ENCODE peak calls at places on chromosomes 16 and 17, in eight cellular contexts. One of them, this sample, is unnamed.
A peak's percentile ranks its signal among the peaks of the same experiment; 100 is the strongest.

GRCh38 chr16:30476991-30477390 is 4.4 kb downstream of the ITGAL start:
- DNase-seq in fibroblast of villous mesenchyme: no peak
- DNase-seq in T-cell: no peak
- DNase-seq in hippocampal formation: no peak
- DNase-seq in activated naive CD4-positive, alpha-beta T cell treated with anti-CD3 and anti-CD28 coated beads, Interleukin-2, amount 50 U/mL, for 16 hours: no peak
- DNase-seq in naive thymus-derived CD4-positive, alpha-beta T cell: no peak
- DNase-seq in mesendoderm: no peak
- DNase-seq in germinal center: no peak
- DNase-seq in this sample: no peak

GRCh38 chr16:31008154-31008950 is 2.1 kb downstream of the STX1B start:
- DNase-seq in T-cell: no peak
- DNase-seq in activated naive CD4-positive, alpha-beta T cell treated with anti-CD3 and anti-CD28 coated beads, Interleukin-2, amount 50 U/mL, for 16 hours: no peak
- DNase-seq in hippocampal formation: no peak
- DNase-seq in naive thymus-derived CD4-positive, alpha-beta T cell: no peak
- DNase-seq in mesendoderm: no peak
- DNase-seq in germinal center: no peak
- DNase-seq in fibroblast of villous mesenchyme: no peak
- DNase-seq in this sample: no peak

GRCh38 chr17:49459401-49459984 is 35.6 kb upstream of the NGFR start:
- DNase-seq in activated naive CD4-positive, alpha-beta T cell treated with anti-CD3 and anti-CD28 coated beads, Interleukin-2, amount 50 U/mL, for 16 hours: no peak
- DNase-seq in fibroblast of villous mesenchyme: no peak
- DNase-seq in T-cell: no peak
- DNase-seq in germinal center: no peak
- DNase-seq in hippocampal formation: no peak
- DNase-seq in naive thymus-derived CD4-positive, alpha-beta T cell: no peak
- DNase-seq in mesendoderm: peak; percentile 93
- DNase-seq in this sample: no peak

GRCh38 chr16:89324056-89325010 is 106.8 kb downstream of the ZNF778 start:
- DNase-seq in activated naive CD4-positive, alpha-beta T cell treated with anti-CD3 and anti-CD28 coated beads, Interleukin-2, amount 50 U/mL, for 16 hours: peak; percentile 70
- DNase-seq in hippocampal formation: no peak
- DNase-seq in mesendoderm: no peak
- DNase-seq in fibroblast of villous mesenchyme: no peak
- DNase-seq in T-cell: no peak
- DNase-seq in naive thymus-derived CD4-positive, alpha-beta T cell: peak; percentile 67
- DNase-seq in germinal center: no peak
- DNase-seq in this sample: no peak

GRCh38 chr16:54503436-54503835 is 216.8 kb upstream of the IRX3 start:
- DNase-seq in germinal center: no peak
- DNase-seq in activated naive CD4-positive, alpha-beta T cell treated with anti-CD3 and anti-CD28 coated beads, Interleukin-2, amount 50 U/mL, for 16 hours: no peak
- DNase-seq in fibroblast of villous mesenchyme: no peak
- DNase-seq in T-cell: no peak
- DNase-seq in naive thymus-derived CD4-positive, alpha-beta T cell: no peak
- DNase-seq in hippocampal formation: peak; percentile 37
- DNase-seq in mesendoderm: no peak
- DNase-seq in this sample: no peak

GRCh38 chr17:10631048-10631700 is 25.9 kb downstream of the MYH3 start:
- DNase-seq in mesendoderm: peak; percentile 30
- DNase-seq in T-cell: no peak
- DNase-seq in hippocampal formation: no peak
- DNase-seq in activated naive CD4-positive, alpha-beta T cell treated with anti-CD3 and anti-CD28 coated beads, Interleukin-2, amount 50 U/mL, for 16 hours: no peak
- DNase-seq in fibroblast of villous mesenchyme: peak; percentile 28
- DNase-seq in naive thymus-derived CD4-positive, alpha-beta T cell: peak; percentile 40
- DNase-seq in germinal center: peak; percentile 48
- DNase-seq in this sample: peak; percentile 62

GRCh38 chr17:42315402-42316156 is 27.3 kb downstream of the STAT5A start:
- DNase-seq in naive thymus-derived CD4-positive, alpha-beta T cell: no peak
- DNase-seq in activated naive CD4-positive, alpha-beta T cell treated with anti-CD3 and anti-CD28 coated beads, Interleukin-2, amount 50 U/mL, for 16 hours: no peak
- DNase-seq in germinal center: peak; percentile 80
- DNase-seq in fibroblast of villous mesenchyme: no peak
- DNase-seq in T-cell: peak; percentile 31
- DNase-seq in mesendoderm: no peak
- DNase-seq in hippocampal formation: no peak
- DNase-seq in this sample: no peak

GRCh38 chr17:81539571-81539900 is 11.4 kb downstream of the FSCN2 start:
- DNase-seq in germinal center: no peak
- DNase-seq in fibroblast of villous mesenchyme: no peak
- DNase-seq in naive thymus-derived CD4-positive, alpha-beta T cell: no peak
- DNase-seq in T-cell: no peak
- DNase-seq in activated naive CD4-positive, alpha-beta T cell treated with anti-CD3 and anti-CD28 coated beads, Interleukin-2, amount 50 U/mL, for 16 hours: no peak
- DNase-seq in mesendoderm: no peak
- DNase-seq in hippocampal formation: no peak
- DNase-seq in this sample: no peak

GRCh38 chr16:1048442-1049112 is 24.0 kb upstream of the SSTR5 start:
- DNase-seq in activated naive CD4-positive, alpha-beta T cell treated with anti-CD3 and anti-CD28 coated beads, Interleukin-2, amount 50 U/mL, for 16 hours: peak; percentile 34
- DNase-seq in hippocampal formation: peak; percentile 63
- DNase-seq in fibroblast of villous mesenchyme: peak; percentile 24
- DNase-seq in naive thymus-derived CD4-positive, alpha-beta T cell: no peak
- DNase-seq in T-cell: no peak
- DNase-seq in germinal center: no peak
- DNase-seq in mesendoderm: peak; percentile 83
- DNase-seq in this sample: no peak

GRCh38 chr17:50468120-50469004 is at the start of gene CHAD:
- DNase-seq in fibroblast of villous mesenchyme: no peak
- DNase-seq in hippocampal formation: no peak
- DNase-seq in germinal center: no peak
- DNase-seq in mesendoderm: no peak
- DNase-seq in activated naive CD4-positive, alpha-beta T cell treated with anti-CD3 and anti-CD28 coated beads, Interleukin-2, amount 50 U/mL, for 16 hours: no peak
- DNase-seq in T-cell: no peak
- DNase-seq in naive thymus-derived CD4-positive, alpha-beta T cell: no peak
- DNase-seq in this sample: no peak

GRCh38 chr17:41133880-41134735 is 6.2 kb downstream of the KRTAP4-6 start:
- DNase-seq in germinal center: no peak
- DNase-seq in mesendoderm: no peak
- DNase-seq in T-cell: no peak
- DNase-seq in hippocampal formation: no peak
- DNase-seq in fibroblast of villous mesenchyme: no peak
- DNase-seq in activated naive CD4-positive, alpha-beta T cell treated with anti-CD3 and anti-CD28 coated beads, Interleukin-2, amount 50 U/mL, for 16 hours: no peak
- DNase-seq in naive thymus-derived CD4-positive, alpha-beta T cell: no peak
- DNase-seq in this sample: no peak

GRCh38 chr17:34201225-34201624 is 53.9 kb upstream of the CCL2 start:
- DNase-seq in naive thymus-derived CD4-positive, alpha-beta T cell: no peak
- DNase-seq in mesendoderm: no peak
- DNase-seq in hippocampal formation: no peak
- DNase-seq in germinal center: no peak
- DNase-seq in T-cell: no peak
- DNase-seq in fibroblast of villous mesenchyme: no peak
- DNase-seq in activated naive CD4-positive, alpha-beta T cell treated with anti-CD3 and anti-CD28 coated beads, Interleukin-2, amount 50 U/mL, for 16 hours: no peak
- DNase-seq in this sample: no peak

GRCh38 chr17:34692932-34693331 is 113.5 kb downstream of the TMEM132E start:
- DNase-seq in mesendoderm: no peak
- DNase-seq in naive thymus-derived CD4-positive, alpha-beta T cell: no peak
- DNase-seq in hippocampal formation: no peak
- DNase-seq in fibroblast of villous mesenchyme: no peak
- DNase-seq in T-cell: no peak
- DNase-seq in germinal center: no peak
- DNase-seq in activated naive CD4-positive, alpha-beta T cell treated with anti-CD3 and anti-CD28 coated beads, Interleukin-2, amount 50 U/mL, for 16 hours: no peak
- DNase-seq in this sample: no peak

GRCh38 chr16:3389663-3390338 is 11.0 kb downstream of the ZSCAN32 start:
- DNase-seq in fibroblast of villous mesenchyme: no peak
- DNase-seq in mesendoderm: no peak
- DNase-seq in germinal center: no peak
- DNase-seq in naive thymus-derived CD4-positive, alpha-beta T cell: no peak
- DNase-seq in hippocampal formation: no peak
- DNase-seq in activated naive CD4-positive, alpha-beta T cell treated with anti-CD3 and anti-CD28 coated beads, Interleukin-2, amount 50 U/mL, for 16 hours: no peak
- DNase-seq in T-cell: no peak
- DNase-seq in this sample: no peak

GRCh38 chr17:52036416-52036815 is 122.1 kb downstream of the CA10 start:
- DNase-seq in mesendoderm: no peak
- DNase-seq in germinal center: no peak
- DNase-seq in hippocampal formation: no peak
- DNase-seq in fibroblast of villous mesenchyme: no peak
- DNase-seq in T-cell: no peak
- DNase-seq in activated naive CD4-positive, alpha-beta T cell treated with anti-CD3 and anti-CD28 coated beads, Interleukin-2, amount 50 U/mL, for 16 hours: no peak
- DNase-seq in naive thymus-derived CD4-positive, alpha-beta T cell: no peak
- DNase-seq in this sample: no peak

GRCh38 chr17:33142703-33143299 is 150.3 kb downstream of the ASIC2 start:
- DNase-seq in naive thymus-derived CD4-positive, alpha-beta T cell: no peak
- DNase-seq in activated naive CD4-positive, alpha-beta T cell treated with anti-CD3 and anti-CD28 coated beads, Interleukin-2, amount 50 U/mL, for 16 hours: no peak
- DNase-seq in mesendoderm: peak; percentile 58
- DNase-seq in germinal center: no peak
- DNase-seq in T-cell: no peak
- DNase-seq in fibroblast of villous mesenchyme: peak; percentile 31
- DNase-seq in hippocampal formation: no peak
- DNase-seq in this sample: peak; percentile 2

GRCh38 chr17:74757502-74757901 is 9.1 kb downstream of the NHERF1 start:
- DNase-seq in germinal center: no peak
- DNase-seq in mesendoderm: no peak
- DNase-seq in hippocampal formation: no peak
- DNase-seq in fibroblast of villous mesenchyme: no peak
- DNase-seq in activated naive CD4-positive, alpha-beta T cell treated with anti-CD3 and anti-CD28 coated beads, Interleukin-2, amount 50 U/mL, for 16 hours: no peak
- DNase-seq in naive thymus-derived CD4-positive, alpha-beta T cell: no peak
- DNase-seq in T-cell: no peak
- DNase-seq in this sample: no peak

GRCh38 chr17:5788266-5788900 is 204.1 kb upstream of the NLRP1 start:
- DNase-seq in mesendoderm: peak; percentile 81
- DNase-seq in T-cell: no peak
- DNase-seq in activated naive CD4-positive, alpha-beta T cell treated with anti-CD3 and anti-CD28 coated beads, Interleukin-2, amount 50 U/mL, for 16 hours: no peak
- DNase-seq in germinal center: no peak
- DNase-seq in fibroblast of villous mesenchyme: no peak
- DNase-seq in naive thymus-derived CD4-positive, alpha-beta T cell: no peak
- DNase-seq in hippocampal formation: no peak
- DNase-seq in this sample: no peak

GRCh38 chr17:7404737-7405412 is 978 bp upstream of the TMEM256 start:
- DNase-seq in hippocampal formation: no peak
- DNase-seq in naive thymus-derived CD4-positive, alpha-beta T cell: no peak
- DNase-seq in T-cell: peak; percentile 76
- DNase-seq in fibroblast of villous mesenchyme: peak; percentile 16
- DNase-seq in activated naive CD4-positive, alpha-beta T cell treated with anti-CD3 and anti-CD28 coated beads, Interleukin-2, amount 50 U/mL, for 16 hours: peak; percentile 78
- DNase-seq in mesendoderm: peak; percentile 76
- DNase-seq in germinal center: no peak
- DNase-seq in this sample: no peak

GRCh38 chr16:17424771-17425170 is 46.0 kb downstream of the XYLT1 start:
- DNase-seq in mesendoderm: no peak
- DNase-seq in activated naive CD4-positive, alpha-beta T cell treated with anti-CD3 and anti-CD28 coated beads, Interleukin-2, amount 50 U/mL, for 16 hours: no peak
- DNase-seq in naive thymus-derived CD4-positive, alpha-beta T cell: no peak
- DNase-seq in fibroblast of villous mesenchyme: no peak
- DNase-seq in hippocampal formation: no peak
- DNase-seq in germinal center: no peak
- DNase-seq in T-cell: no peak
- DNase-seq in this sample: no peak

GRCh38 chr17:38877130-38877851 is 7.4 kb downstream of the LASP1 start:
- DNase-seq in hippocampal formation: peak; percentile 30
- DNase-seq in mesendoderm: peak; percentile 52
- DNase-seq in activated naive CD4-positive, alpha-beta T cell treated with anti-CD3 and anti-CD28 coated beads, Interleukin-2, amount 50 U/mL, for 16 hours: peak; percentile 40
- DNase-seq in germinal center: peak; percentile 85
- DNase-seq in naive thymus-derived CD4-positive, alpha-beta T cell: no peak
- DNase-seq in T-cell: peak; percentile 40
- DNase-seq in fibroblast of villous mesenchyme: no peak
- DNase-seq in this sample: no peak

GRCh38 chr16:20613471-20613887 is 37.3 kb upstream of the ACSM2B start:
- DNase-seq in hippocampal formation: no peak
- DNase-seq in naive thymus-derived CD4-positive, alpha-beta T cell: no peak
- DNase-seq in fibroblast of villous mesenchyme: no peak
- DNase-seq in germinal center: no peak
- DNase-seq in T-cell: no peak
- DNase-seq in mesendoderm: no peak
- DNase-seq in activated naive CD4-positive, alpha-beta T cell treated with anti-CD3 and anti-CD28 coated beads, Interleukin-2, amount 50 U/mL, for 16 hours: no peak
- DNase-seq in this sample: no peak

GRCh38 chr17:8391711-8392110 is 5.9 kb downstream of the RNF222 start:
- DNase-seq in naive thymus-derived CD4-positive, alpha-beta T cell: no peak
- DNase-seq in T-cell: no peak
- DNase-seq in hippocampal formation: no peak
- DNase-seq in activated naive CD4-positive, alpha-beta T cell treated with anti-CD3 and anti-CD28 coated beads, Interleukin-2, amount 50 U/mL, for 16 hours: no peak
- DNase-seq in germinal center: no peak
- DNase-seq in fibroblast of villous mesenchyme: no peak
- DNase-seq in mesendoderm: peak; percentile 63
- DNase-seq in this sample: no peak

GRCh38 chr17:58335779-58336455 is 7.3 kb upstream of the TSPOAP1 start:
- DNase-seq in germinal center: no peak
- DNase-seq in naive thymus-derived CD4-positive, alpha-beta T cell: peak; percentile 67
- DNase-seq in hippocampal formation: no peak
- DNase-seq in mesendoderm: peak; percentile 51
- DNase-seq in fibroblast of villous mesenchyme: peak; percentile 27
- DNase-seq in activated naive CD4-positive, alpha-beta T cell treated with anti-CD3 and anti-CD28 coated beads, Interleukin-2, amount 50 U/mL, for 16 hours: peak; percentile 40
- DNase-seq in T-cell: peak; percentile 70
- DNase-seq in this sample: no peak

GRCh38 chr17:81306898-81307510 is 11.9 kb upstream of the SLC38A10 start:
- DNase-seq in fibroblast of villous mesenchyme: no peak
- DNase-seq in hippocampal formation: no peak
- DNase-seq in T-cell: no peak
- DNase-seq in germinal center: no peak
- DNase-seq in naive thymus-derived CD4-positive, alpha-beta T cell: no peak
- DNase-seq in activated naive CD4-positive, alpha-beta T cell treated with anti-CD3 and anti-CD28 coated beads, Interleukin-2, amount 50 U/mL, for 16 hours: no peak
- DNase-seq in mesendoderm: no peak
- DNase-seq in this sample: no peak

GRCh38 chr16:85989863-85990643 is 91.1 kb downstream of the IRF8 start:
- DNase-seq in hippocampal formation: no peak
- DNase-seq in mesendoderm: no peak
- DNase-seq in activated naive CD4-positive, alpha-beta T cell treated with anti-CD3 and anti-CD28 coated beads, Interleukin-2, amount 50 U/mL, for 16 hours: no peak
- DNase-seq in fibroblast of villous mesenchyme: peak; percentile 24
- DNase-seq in T-cell: no peak
- DNase-seq in naive thymus-derived CD4-positive, alpha-beta T cell: no peak
- DNase-seq in germinal center: no peak
- DNase-seq in this sample: peak; percentile 49

GRCh38 chr17:82098939-82099765 is 1.1 kb upstream of the FASN start:
- DNase-seq in T-cell: no peak
- DNase-seq in hippocampal formation: no peak
- DNase-seq in activated naive CD4-positive, alpha-beta T cell treated with anti-CD3 and anti-CD28 coated beads, Interleukin-2, amount 50 U/mL, for 16 hours: no peak
- DNase-seq in naive thymus-derived CD4-positive, alpha-beta T cell: peak; percentile 46
- DNase-seq in germinal center: peak; percentile 57
- DNase-seq in mesendoderm: no peak
- DNase-seq in fibroblast of villous mesenchyme: no peak
- DNase-seq in this sample: no peak

GRCh38 chr16:22052985-22053384 is 39.4 kb upstream of the VWA3A start:
- DNase-seq in mesendoderm: no peak
- DNase-seq in hippocampal formation: no peak
- DNase-seq in germinal center: no peak
- DNase-seq in naive thymus-derived CD4-positive, alpha-beta T cell: no peak
- DNase-seq in T-cell: no peak
- DNase-seq in fibroblast of villous mesenchyme: no peak
- DNase-seq in activated naive CD4-positive, alpha-beta T cell treated with anti-CD3 and anti-CD28 coated beads, Interleukin-2, amount 50 U/mL, for 16 hours: no peak
- DNase-seq in this sample: no peak

GRCh38 chr16:19118938-19119431 is 5.2 kb downstream of the ITPRIPL2 start:
- DNase-seq in activated naive CD4-positive, alpha-beta T cell treated with anti-CD3 and anti-CD28 coated beads, Interleukin-2, amount 50 U/mL, for 16 hours: no peak
- DNase-seq in naive thymus-derived CD4-positive, alpha-beta T cell: peak; percentile 62
- DNase-seq in fibroblast of villous mesenchyme: peak; percentile 97
- DNase-seq in mesendoderm: no peak
- DNase-seq in hippocampal formation: no peak
- DNase-seq in germinal center: peak; percentile 52
- DNase-seq in T-cell: no peak
- DNase-seq in this sample: no peak

GRCh38 chr17:3027786-3028532 is 35.4 kb downstream of the OR1D5 start:
- DNase-seq in naive thymus-derived CD4-positive, alpha-beta T cell: no peak
- DNase-seq in fibroblast of villous mesenchyme: no peak
- DNase-seq in mesendoderm: no peak
- DNase-seq in T-cell: no peak
- DNase-seq in activated naive CD4-positive, alpha-beta T cell treated with anti-CD3 and anti-CD28 coated beads, Interleukin-2, amount 50 U/mL, for 16 hours: no peak
- DNase-seq in germinal center: no peak
- DNase-seq in hippocampal formation: no peak
- DNase-seq in this sample: peak; percentile 41

GRCh38 chr17:17693253-17693954 is 12.1 kb downstream of the RAI1 start:
- DNase-seq in activated naive CD4-positive, alpha-beta T cell treated with anti-CD3 and anti-CD28 coated beads, Interleukin-2, amount 50 U/mL, for 16 hours: no peak
- DNase-seq in hippocampal formation: peak; percentile 74
- DNase-seq in fibroblast of villous mesenchyme: no peak
- DNase-seq in naive thymus-derived CD4-positive, alpha-beta T cell: no peak
- DNase-seq in mesendoderm: peak; percentile 82
- DNase-seq in germinal center: no peak
- DNase-seq in T-cell: no peak
- DNase-seq in this sample: no peak